ENCODE peak calls at places on chromosomes 1 and 21, in ten cellular contexts. D is adrenal gland, Z is left ventricle myocardium inferior, J is heart right ventricle, W is HL-60, U is A673, F is aorta, E is MM.1S, L is uterus, T is GM23248. H is an unnamed sample.

GRCh38 chr21:27425172-27425571 is 458.3 kb upstream of the ADAMTS5 start:
- DNase-seq in D (no peak), T (peak; percentile 18), F (no peak), U (peak; percentile 1), W (no peak), E (no peak), L (no peak), Z (no peak), J (no peak), H (no peak)

GRCh38 chr1:85628791-85629531 is 48.4 kb downstream of the CCN1 start:
- DNase-seq in L (no peak), E (no peak), W (no peak), Z (peak; percentile 52), J (peak; percentile 38), U (peak; percentile 83), D (no peak), F (peak; percentile 83), T (peak; percentile 61), H (no peak)

GRCh38 chr1:2939041-2939552 is 82.2 kb upstream of the ACTRT2 start:
- DNase-seq in Z (no peak), D (no peak), E (no peak), F (peak; percentile 28), T (no peak), L (no peak), U (no peak), W (no peak), J (no peak), H (no peak)

GRCh38 chr1:228166170-228166936 is 749 bp downstream of the IBA57 start:
- DNase-seq in F (peak; percentile 77), W (no peak), L (no peak), U (peak; percentile 35), D (peak; percentile 88), Z (peak; percentile 65), T (peak; percentile 81), E (peak; percentile 82), J (peak; percentile 64), H (no peak)

GRCh38 chr1:111834956-111835355 is 79.3 kb downstream of the DDX20 start:
- DNase-seq in J (no peak), F (no peak), D (no peak), E (no peak), L (no peak), Z (no peak), W (no peak), T (no peak), U (no peak), H (no peak)

GRCh38 chr1:84504580-84505021 is 1.6 kb upstream of the SPATA1 start:
- DNase-seq in J (no peak), U (peak; percentile 9), L (no peak), W (no peak), F (no peak), T (peak; percentile 71), D (no peak), Z (no peak), E (no peak), H (no peak)

GRCh38 chr1:154866257-154866994 is 3.7 kb downstream of the KCNN3 start:
- DNase-seq in E (no peak), T (no peak), U (no peak), Z (no peak), W (no peak), D (no peak), J (no peak), F (no peak), L (no peak), H (no peak)

GRCh38 chr1:43951021-43951985 is 4.6 kb downstream of the IPO13 start:
- DNase-seq in D (no peak), F (no peak), Z (no peak), L (no peak), E (no peak), W (no peak), U (no peak), J (no peak), T (peak; percentile 53), H (no peak)

GRCh38 chr21:17003221-17003620 is 509.6 kb upstream of the CXADR start:
- DNase-seq in D (no peak), F (no peak), L (no peak), Z (no peak), J (no peak), E (no peak), U (no peak), W (no peak), T (peak; percentile 75), H (no peak)

GRCh38 chr1:195584870-195585624 is 1023.2 kb downstream of the KCNT2 start:
- DNase-seq in T (peak; percentile 31), F (no peak), J (no peak), E (no peak), Z (no peak), U (no peak), L (no peak), W (no peak), D (no peak), H (no peak)

GRCh38 chr1:156618853-156619581 is at the start of gene HAPLN2:
- DNase-seq in U (peak; percentile 42), L (no peak), W (no peak), F (no peak), J (no peak), D (no peak), T (peak; percentile 24), Z (no peak), E (no peak), H (peak; percentile 37)

GRCh38 chr1:247496581-247497285 is 38.8 kb upstream of the OR2B11 start:
- DNase-seq in E (no peak), F (no peak), U (no peak), W (no peak), L (no peak), D (no peak), T (peak; percentile 3), J (no peak), Z (no peak), H (no peak)

GRCh38 chr1:27138368-27138767 is 16.6 kb downstream of the SLC9A1 start:
- DNase-seq in Z (no peak), W (no peak), T (no peak), F (no peak), E (no peak), L (no peak), J (no peak), D (no peak), U (no peak), H (no peak)

GRCh38 chr1:27141266-27142003 is 13.5 kb downstream of the SLC9A1 start:
- DNase-seq in W (no peak), F (no peak), L (no peak), U (no peak), J (no peak), T (no peak), D (no peak), E (no peak), Z (no peak), H (no peak)

GRCh38 chr1:27137544-27138075 is 17.3 kb downstream of the SLC9A1 start:
- DNase-seq in L (no peak), U (no peak), F (peak; percentile 83), D (peak; percentile 41), W (no peak), J (no peak), T (peak; percentile 74), Z (peak; percentile 42), E (no peak), H (no peak)

GRCh38 chr1:27138927-27139326 is 16.0 kb downstream of the SLC9A1 start:
- DNase-seq in F (no peak), Z (no peak), D (no peak), E (no peak), J (no peak), U (no peak), W (no peak), T (no peak), L (no peak), H (no peak)

DNA sequence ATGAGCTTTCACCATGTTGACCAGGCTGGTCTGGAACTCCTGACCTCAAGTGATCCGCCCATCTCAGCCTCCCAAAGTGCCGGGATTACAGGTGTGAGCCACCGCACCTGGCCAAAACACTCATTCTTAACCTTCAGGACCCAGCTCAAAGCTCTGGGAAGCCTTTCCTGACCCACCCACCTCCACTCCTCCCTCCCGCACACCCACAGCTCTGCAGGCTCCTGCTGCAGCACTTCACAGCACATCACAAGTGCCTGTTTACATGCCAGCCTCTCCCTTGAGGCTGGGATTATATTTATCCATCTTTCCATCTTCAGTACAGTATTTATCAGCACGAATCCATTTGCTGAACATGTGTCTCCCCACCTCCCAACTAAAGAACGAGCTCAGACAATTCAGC is 14.9 kb downstream of the SLC9A1 start:
- DNase-seq in L (no peak), D (no peak), T (no peak), W (no peak), F (no peak), Z (no peak), J (no peak), E (no peak), U (no peak), H (no peak)
- H3K27ac ChIP-seq in L (no peak overlapping the region), D (no peak overlapping the region), T (no peak overlapping the region), W (no peak overlapping the region), F (no peak overlapping the region), Z (peak overlapping the region; percentile 75), J (no peak overlapping the region), E (no peak overlapping the region), U (no peak overlapping the region), H (peak overlapping the region; percentile 67)

GRCh38 chr1:1231400-1232223 is at the start of gene SDF4:
- DNase-seq in U (peak; percentile 99), F (peak; percentile 98), T (peak; percentile 99), W (peak; percentile 93), E (peak; percentile 97), J (peak; percentile 97), D (peak; percentile 96), Z (peak; percentile 97), L (peak; percentile 97), H (peak; percentile 94)
- H3K27ac ChIP-seq in U (peak within 1 kb of the TSS; percentile 97), F (peak within 1 kb of the TSS; percentile 73), T (peak within 1 kb of the TSS; percentile 80), W (peak within 1 kb of the TSS; percentile 90), E (peak within 1 kb of the TSS; percentile 3), J (peak within 1 kb of the TSS; percentile 98), D (peak within 1 kb of the TSS; percentile 81), Z (peak within 1 kb of the TSS; percentile 96), L (peak within 1 kb of the TSS; percentile 93), H (peak within 1 kb of the TSS; percentile 82)

GRCh38 chr1:204463125-204464060 is 31.2 kb downstream of the PIK3C2B start:
- DNase-seq in L (no peak), W (no peak), U (no peak), Z (peak; percentile 58), T (peak; percentile 52), F (peak; percentile 84), J (peak; percentile 49), D (no peak), E (no peak), H (no peak)
- H3K27ac ChIP-seq in L (no peak overlapping the region), W (no peak overlapping the region), U (no peak overlapping the region), Z (peak overlapping the region; percentile 97), T (no peak overlapping the region), F (peak overlapping the region; percentile 55), J (peak overlapping the region; percentile 98), D (peak overlapping the region; percentile 13), E (no peak overlapping the region), H (peak overlapping the region; percentile 98)

DNA sequence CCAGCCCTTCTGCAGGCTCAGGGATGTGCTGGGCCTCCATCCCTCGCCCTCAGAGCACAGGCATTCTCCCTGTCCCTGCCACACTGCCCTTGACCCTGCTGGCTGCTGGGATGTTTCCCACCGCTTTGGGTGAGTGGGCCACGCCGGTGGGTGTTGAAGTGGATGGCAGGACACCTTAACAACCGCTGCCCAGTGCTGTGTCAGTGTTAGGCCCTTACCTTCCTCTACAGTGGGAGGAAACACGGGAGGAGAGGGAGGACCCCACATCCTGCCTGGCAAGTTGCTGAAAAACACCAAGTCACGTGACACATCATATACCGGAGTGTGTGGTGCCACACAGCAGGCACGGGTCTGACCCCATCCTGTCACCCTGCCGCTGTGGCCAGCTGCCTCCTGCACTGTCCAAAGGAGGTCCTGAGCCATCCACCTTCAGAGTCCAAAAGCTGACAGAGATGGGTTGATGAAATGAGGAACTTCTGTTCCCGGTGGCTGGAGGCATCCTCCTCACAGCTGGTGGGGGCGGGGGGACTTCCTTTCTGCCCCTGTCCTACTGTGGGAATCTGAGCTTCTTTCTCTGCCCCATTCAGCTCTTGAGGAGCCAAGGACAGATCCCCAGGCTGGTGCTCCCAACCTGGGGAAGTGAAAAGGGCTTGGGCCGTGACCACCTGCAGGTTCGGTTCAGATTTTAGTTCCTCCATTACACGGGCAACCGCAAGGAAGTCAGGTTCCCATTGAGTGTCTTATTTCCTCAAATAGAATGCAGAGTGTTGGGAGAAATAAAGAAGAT is 3.2 kb upstream of the THEMIS2 start:
- DNase-seq in Z (peak; percentile 52), W (peak; percentile 70), U (no peak), D (no peak), T (no peak), J (peak; percentile 26), F (no peak), L (no peak), E (peak; percentile 36), H (no peak)
- H3K27ac ChIP-seq in Z (peak overlapping the region; percentile 36), W (peak overlapping the region; percentile 51), U (no peak overlapping the region), D (no peak overlapping the region), T (no peak overlapping the region), J (peak overlapping the region; percentile 31), F (no peak overlapping the region), L (no peak overlapping the region), E (no peak overlapping the region), H (no peak overlapping the region)